ENCODE peak calls at places on chromosome 6, in eight cellular contexts. C is heart right ventricle, W is foreskin keratinocyte, P is Karpas-422, S is neuronal stem cell, K is PC-9, U is psoas muscle, D is WERI-Rb-1. T is an unnamed sample.

GRCh38 chr6:76682842-76683241 is 610.4 kb upstream of the IMPG1 start:
- DNase-seq in C (no peak), W (no peak), P (peak; percentile 57), S (no peak), K (no peak), U (no peak), D (no peak), T (peak; percentile 16)

GRCh38 chr6:72216222-72217106 is 330.1 kb downstream of the RIMS1 start:
- DNase-seq in C (no peak), W (no peak), P (no peak), S (no peak), K (peak; percentile 68), U (no peak), D (no peak), T (no peak)

GRCh38 chr6:5764401-5764955 is 242.2 kb downstream of the NRN1 start:
- DNase-seq in C (peak; percentile 80), W (no peak), P (peak; percentile 56), S (no peak), K (no peak), U (peak; percentile 79), D (no peak), T (no peak)

GRCh38 chr6:30942338-30943060 is 1.7 kb downstream of the MUCL3 start:
- DNase-seq in C (peak; percentile 71), W (peak; percentile 51), P (no peak), S (peak; percentile 89), K (peak; percentile 91), U (peak; percentile 80), D (peak; percentile 60), T (no peak)

GRCh38 chr6:118650500-118651281 is 700 bp downstream of the CEP85L start:
- DNase-seq in C (peak; percentile 33), W (no peak), P (peak; percentile 45), S (peak; percentile 48), K (peak; percentile 15), U (peak; percentile 76), D (peak; percentile 56), T (peak; percentile 24)

GRCh38 chr6:67683960-67684359 is 951.1 kb upstream of the ADGRB3 start:
- DNase-seq in C (no peak), W (no peak), P (no peak), S (no peak), K (no peak), U (no peak), D (no peak), T (no peak)

GRCh38 chr6:170444056-170444505 is 109.0 kb downstream of the PSMB1 start:
- DNase-seq in C (no peak), W (no peak), P (no peak), S (no peak), K (no peak), U (peak; percentile 54), D (no peak), T (no peak)

GRCh38 chr6:17530321-17530835 is 69.7 kb upstream of the FAM8A1 start:
- DNase-seq in C (no peak), W (no peak), P (no peak), S (no peak), K (no peak), U (no peak), D (no peak), T (no peak)

GRCh38 chr6:31881136-31881859 is 2.5 kb upstream of the SLC44A4 start:
- DNase-seq in C (no peak), W (no peak), P (no peak), S (no peak), K (no peak), U (no peak), D (no peak), T (no peak)

GRCh38 chr6:129586815-129587214 is 123.2 kb downstream of the ARHGAP18 start:
- DNase-seq in C (no peak), W (no peak), P (no peak), S (no peak), K (no peak), U (no peak), D (no peak), T (no peak)

GRCh38 chr6:41416165-41416837 is 80.9 kb downstream of the NCR2 start:
- DNase-seq in C (no peak), W (no peak), P (no peak), S (no peak), K (no peak), U (no peak), D (peak; percentile 92), T (no peak)

GRCh38 chr6:78580923-78581322 is 286.4 kb upstream of the IRAK1BP1 start:
- DNase-seq in C (no peak), W (no peak), P (no peak), S (no peak), K (no peak), U (no peak), D (no peak), T (no peak)

GRCh38 chr6:1986454-1987243 is 258.8 kb downstream of the GMDS start:
- DNase-seq in C (no peak), W (no peak), P (no peak), S (no peak), K (no peak), U (no peak), D (no peak), T (no peak)

GRCh38 chr6:54291146-54291545 is 17.1 kb upstream of the TINAG start:
- DNase-seq in C (no peak), W (peak; percentile 99), P (no peak), S (no peak), K (no peak), U (no peak), D (no peak), T (no peak)

GRCh38 chr6:117547688-117548621 is 54.4 kb downstream of the GOPC start:
- DNase-seq in C (peak; percentile 71), W (no peak), P (no peak), S (no peak), K (no peak), U (peak; percentile 91), D (peak; percentile 81), T (no peak)

GRCh38 chr6:163958646-163959045 is 544.1 kb downstream of the QKI start:
- DNase-seq in C (no peak), W (no peak), P (no peak), S (no peak), K (no peak), U (no peak), D (no peak), T (no peak)

DNA sequence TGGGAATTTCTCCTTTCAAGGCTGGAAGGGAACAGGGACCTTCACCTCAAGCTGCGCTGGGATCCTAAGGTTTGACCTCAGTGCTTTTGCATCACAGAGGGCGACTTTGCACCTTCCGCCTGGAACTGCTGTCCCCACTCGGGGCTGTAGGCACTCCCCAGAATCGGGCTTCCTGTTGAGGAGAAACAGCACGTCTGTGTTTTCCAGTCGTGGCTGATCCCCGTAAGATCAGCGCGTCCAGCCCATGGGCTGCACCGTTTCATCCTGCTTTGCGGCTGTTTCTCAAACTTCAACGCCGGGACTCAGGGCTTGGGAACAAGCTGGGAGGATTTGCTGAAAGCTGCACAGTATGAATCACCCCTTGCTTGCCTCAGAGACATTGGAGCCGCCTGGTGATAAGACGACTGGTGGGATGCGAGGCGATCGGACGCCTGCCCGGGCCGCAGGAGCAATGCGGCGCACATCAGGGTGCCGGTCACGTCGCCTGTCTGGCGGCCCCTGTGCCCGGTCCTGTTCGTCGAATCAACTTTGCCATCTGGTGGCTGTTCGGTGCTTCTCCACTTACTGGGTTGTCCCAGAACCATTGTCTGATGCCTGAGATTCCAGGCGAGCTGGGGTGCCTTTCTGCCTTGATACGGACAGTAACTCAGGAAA is 53.6 kb upstream of the FRMD1 start:
- DNase-seq in C (peak; percentile 75), W (no peak), P (no peak), S (peak; percentile 65), K (no peak), U (peak; percentile 80), D (peak; percentile 87), T (no peak)
- H3K27ac ChIP-seq in C (peak overlapping the region; percentile 64), W (no peak overlapping the region), P (no peak overlapping the region), S (no peak overlapping the region), K (no peak overlapping the region), U (no peak overlapping the region), D (peak overlapping the region; percentile 88), T (no peak overlapping the region)

DNA sequence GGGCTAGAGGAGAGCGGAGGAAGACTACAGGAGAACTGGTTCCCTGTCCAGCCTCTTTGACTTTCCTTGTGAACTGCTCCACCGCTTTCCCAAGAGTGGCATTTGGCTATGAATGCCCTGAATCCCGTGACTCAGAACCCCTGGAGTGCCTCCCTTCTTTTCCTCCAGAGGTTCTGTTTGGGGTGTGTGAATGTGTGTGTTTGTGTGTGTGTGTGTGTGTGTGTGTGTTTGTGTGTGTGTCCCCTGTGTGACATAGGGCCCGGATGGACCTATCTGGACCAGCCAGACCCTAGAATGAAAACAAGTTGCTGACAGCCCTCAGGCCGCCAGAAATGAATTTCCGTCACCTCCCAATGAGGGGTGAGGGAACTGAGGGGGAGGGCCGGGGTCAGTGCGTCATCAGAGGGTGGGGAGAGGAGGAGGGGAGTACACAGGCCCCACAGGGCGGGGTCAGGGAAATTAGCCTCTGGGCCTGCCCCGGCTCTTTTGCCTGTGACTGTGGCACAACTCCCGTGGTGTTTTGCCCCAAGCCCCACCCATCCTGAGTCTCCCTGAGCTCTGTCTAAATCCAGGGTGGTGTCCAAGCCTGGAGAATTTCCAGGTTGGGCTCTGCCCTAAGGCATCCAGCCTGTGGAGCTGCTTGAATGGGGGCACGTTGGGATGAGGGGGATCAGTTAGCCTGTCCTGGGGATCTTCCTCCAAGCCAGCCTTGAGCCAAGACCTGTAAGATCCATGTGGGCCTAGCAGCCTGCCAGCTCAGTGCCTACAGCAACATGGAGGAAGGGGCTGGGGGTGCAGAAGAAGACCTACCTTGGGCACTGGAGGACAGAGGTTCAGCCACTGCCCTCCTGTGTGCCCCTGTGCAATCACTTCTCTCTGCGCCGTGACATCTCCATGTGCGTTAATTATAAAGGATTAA is 15.2 kb upstream of the MRPS18A start:
- DNase-seq in C (peak; percentile 96), W (peak; percentile 86), P (peak; percentile 85), S (peak; percentile 95), K (peak; percentile 96), U (peak; percentile 96), D (peak; percentile 86), T (peak; percentile 62)
- H3K27ac ChIP-seq in C (peak overlapping the region; percentile 93), W (peak overlapping the region; percentile 71), P (no peak overlapping the region), S (peak overlapping the region; percentile 93), K (peak overlapping the region; percentile 75), U (peak overlapping the region; percentile 77), D (peak overlapping the region; percentile 35), T (no peak overlapping the region)

GRCh38 chr6:157679605-157680580 is 143.2 kb upstream of the SNX9 start:
- DNase-seq in C (no peak), W (no peak), P (no peak), S (no peak), K (no peak), U (no peak), D (peak; percentile 80), T (no peak)

GRCh38 chr6:157682856-157683481 is 140.1 kb upstream of the SNX9 start:
- DNase-seq in C (no peak), W (no peak), P (no peak), S (no peak), K (no peak), U (no peak), D (no peak), T (no peak)

GRCh38 chr6:157683707-157684106 is 139.3 kb upstream of the SNX9 start:
- DNase-seq in C (no peak), W (no peak), P (no peak), S (no peak), K (no peak), U (no peak), D (no peak), T (no peak)

GRCh38 chr6:157684620-157685299 is 138.3 kb upstream of the SNX9 start:
- DNase-seq in C (no peak), W (no peak), P (no peak), S (no peak), K (no peak), U (no peak), D (no peak), T (no peak)

GRCh38 chr6:157681041-157681650 is 141.9 kb upstream of the SNX9 start:
- DNase-seq in C (no peak), W (no peak), P (no peak), S (no peak), K (no peak), U (no peak), D (no peak), T (no peak)
- H3K27ac ChIP-seq in C (no peak overlapping the region), W (no peak overlapping the region), P (no peak overlapping the region), S (no peak overlapping the region), K (no peak overlapping the region), U (no peak overlapping the region), D (peak overlapping the region; percentile 56), T (no peak overlapping the region)

GRCh38 chr6:56749632-56750151 is 107.0 kb upstream of the DST start:
- DNase-seq in C (no peak), W (peak; percentile 85), P (no peak), S (no peak), K (no peak), U (no peak), D (no peak), T (no peak)
- H3K27ac ChIP-seq in C (no peak overlapping the region), W (peak overlapping the region; percentile 87), P (no peak overlapping the region), S (no peak overlapping the region), K (peak overlapping the region; percentile 59), U (peak overlapping the region; percentile 71), D (no peak overlapping the region), T (no peak overlapping the region)